ENCODE peak calls at places on chromosomes 6 and 20, in nine cellular contexts. W is HS-5; R is lung microvascular endothelial cell; C is neural crest cell; X is SK-N-MC; H is activated CD4-positive, alpha-beta T cell treated with anti-CD3 and anti-CD28 coated beads, Interleukin-2, amount 50 U/mL, for 1 hour; F is stomach; D is HL-60; L is EH. S is an unnamed sample.
A peak's percentile ranks its signal among the peaks of the same experiment; 100 is the strongest.

GRCh38 chr6:148497256-148497655 is 154.6 kb downstream of the SASH1 start:
- DNase-seq in R (no peak), D (no peak), L (peak; percentile 100), C (no peak), W (no peak), F (no peak), H (no peak), X (no peak), S (no peak)

GRCh38 chr20:38393259-38393658 is 41.9 kb downstream of the SNHG17 start:
- DNase-seq in H (no peak), C (no peak), R (no peak), F (no peak), L (no peak), X (no peak), D (no peak), W (no peak), S (no peak)

GRCh38 chr6:154446984-154447383 is 63.5 kb downstream of the CNKSR3 start:
- DNase-seq in X (no peak), C (no peak), L (no peak), W (no peak), H (no peak), R (no peak), D (no peak), F (no peak), S (no peak)

GRCh38 chr6:148864941-148865340 is 118.1 kb downstream of the UST start:
- DNase-seq in W (no peak), X (no peak), F (no peak), R (no peak), C (no peak), L (no peak), D (no peak), H (no peak), S (no peak)

GRCh38 chr6:163083141-163083540 is 331.4 kb upstream of the QKI start:
- DNase-seq in F (no peak), C (no peak), L (no peak), D (no peak), W (no peak), R (no peak), X (no peak), H (no peak), S (peak; percentile 19)

GRCh38 chr6:131982740-131983259 is 31.6 kb upstream of the CCN2 start:
- DNase-seq in D (no peak), F (no peak), L (peak; percentile 95), C (no peak), R (no peak), H (no peak), W (peak; percentile 63), X (no peak), S (no peak)

GRCh38 chr6:165245287-165245686 is 64.1 kb downstream of the C6orf118 start:
- DNase-seq in F (no peak), W (no peak), H (no peak), X (no peak), C (no peak), L (no peak), R (peak; percentile 49), D (no peak), S (peak; percentile 27)

GRCh38 chr6:44001318-44001868 is 125.9 kb downstream of the MRPL14 start:
- DNase-seq in L (no peak), W (no peak), R (peak; percentile 14), D (peak; percentile 43), F (no peak), H (no peak), C (no peak), X (no peak), S (peak; percentile 76)

GRCh38 chr6:32046450-32047083 is 8.4 kb downstream of the CYP21A2 start:
- DNase-seq in X (peak; percentile 12), F (no peak), L (peak; percentile 43), W (no peak), D (no peak), H (no peak), C (no peak), R (peak; percentile 11), S (peak; percentile 43)

GRCh38 chr20:10610266-10610665 is 63.5 kb downstream of the JAG1 start:
- DNase-seq in W (no peak), H (no peak), F (no peak), X (no peak), C (no peak), R (no peak), L (peak; percentile 42), D (no peak), S (no peak)

GRCh38 chr6:46734867-46735719 is at the start of gene PLA2G7:
- DNase-seq in R (no peak), H (no peak), W (no peak), D (no peak), L (peak; percentile 1), C (peak; percentile 38), F (no peak), X (no peak), S (peak; percentile 74)

GRCh38 chr6:11324453-11325023 is 92.1 kb upstream of the NEDD9 start:
- DNase-seq in C (no peak), W (no peak), L (no peak), D (no peak), X (no peak), R (no peak), H (no peak), F (no peak), S (no peak)

GRCh38 chr6:56708810-56709597 is 66.3 kb upstream of the DST start:
- DNase-seq in L (peak; percentile 76), R (peak; percentile 77), D (peak; percentile 61), W (peak; percentile 91), C (no peak), X (peak; percentile 78), H (no peak), F (no peak), S (peak; percentile 62)

GRCh38 chr6:75751443-75751842 is 2.4 kb downstream of the MYO6 start:
- DNase-seq in D (no peak), L (peak; percentile 42), X (no peak), C (no peak), R (peak; percentile 45), H (no peak), W (no peak), F (no peak), S (no peak)

GRCh38 chr6:129370268-129370916 is 339.6 kb downstream of the ARHGAP18 start:
- DNase-seq in F (peak; percentile 37), C (peak; percentile 39), R (peak; percentile 75), W (peak; percentile 24), D (no peak), X (peak; percentile 77), L (peak; percentile 59), H (peak; percentile 40), S (peak; percentile 63)

GRCh38 chr6:30326446-30327231 is at the start of gene TRIM39:
- DNase-seq in L (peak; percentile 85), D (peak; percentile 68), F (peak; percentile 88), W (no peak), R (peak; percentile 84), C (peak; percentile 73), X (no peak), H (peak; percentile 86), S (peak; percentile 93)

GRCh38 chr20:47568019-47568418 is 66.3 kb downstream of the NCOA3 start:
- DNase-seq in F (peak; percentile 49), R (peak; percentile 68), D (no peak), W (peak; percentile 64), C (no peak), X (no peak), H (no peak), L (peak; percentile 95), S (no peak)

S was measured in neural progenitor cell.